ENCODE peak calls at places on chromosomes 4 and X, in six cellular contexts. O, K, B, Z, P and F are unnamed samples. For H3K9me3 and H3K36me3, the result is how much of the 10 kb centered on the place peaks cover.

GRCh38 chrX:136191171-136191570 is 43.8 kb downstream of the FHL1 start:
- DNase-seq in B (no peak), Z (no peak), P (no peak), K (no peak), O (no peak), F (no peak)

GRCh38 chr4:121189811-121190210 is 25.7 kb upstream of the TNIP3 start:
- DNase-seq in B (no peak), K (peak), O (no peak), Z (no peak), P (no peak), F (no peak)

GRCh38 chrX:3788494-3789233 is 75.2 kb upstream of the PRKX start:
- DNase-seq in O (no peak), K (peak), B (no peak), P (no peak), Z (no peak), F (no peak)

GRCh38 chr4:104531390-104531789 is 36.7 kb upstream of the CXXC4 start:
- DNase-seq in P (no peak), O (no peak), B (no peak), K (no peak), Z (no peak), F (no peak)

GRCh38 chrX:132634521-132634920 is 145.7 kb upstream of the MBNL3 start:
- DNase-seq in Z (peak), O (no peak), B (no peak), K (no peak), P (no peak), F (no peak)

GRCh38 chr4:26058537-26058936 is 144.5 kb downstream of the SMIM20 start:
- DNase-seq in B (no peak), K (no peak), P (no peak), Z (no peak), O (no peak), F (no peak)

GRCh38 chr4:122003335-122003734 is 51.5 kb upstream of the TRPC3 start:
- DNase-seq in K (peak), B (no peak), Z (peak), O (peak), P (no peak), F (no peak)

GRCh38 chrX:110415440-110416167 is 57.0 kb downstream of the RTL9 start:
- DNase-seq in K (no peak), O (peak), Z (no peak), B (no peak), P (no peak), F (peak)

GRCh38 chr4:105179539-105180401 is 33.1 kb downstream of the TET2 start:
- DNase-seq in Z (no peak), K (no peak), P (no peak), B (no peak), O (no peak), F (no peak)

GRCh38 chr4:78079701-78080430 is 22.7 kb downstream of the FRAS1 start:
- DNase-seq in Z (no peak), P (no peak), O (no peak), B (no peak), K (no peak), F (no peak)

GRCh38 chr4:55124337-55125076 is 888 bp downstream of the KDR start:
- DNase-seq in Z (peak), P (no peak), B (peak), K (no peak), O (peak), F (no peak)

GRCh38 chr4:147607463-147607862 is 9.7 kb upstream of the TMEM184C start:
- DNase-seq in P (no peak), B (no peak), Z (no peak), K (no peak), O (no peak), F (no peak)

GRCh38 chr4:89835413-89835812 is 1.5 kb downstream of the SNCA start:
- DNase-seq in B (no peak), O (no peak), P (no peak), Z (no peak), K (no peak), F (no peak)

GRCh38 chr4:46450556-46450955 is 60.6 kb upstream of the GABRA2 start:
- DNase-seq in Z (no peak), K (no peak), O (no peak), P (no peak), B (no peak), F (no peak)

GRCh38 chr4:96766359-96766758 is 926.5 kb downstream of the PDHA2 start:
- DNase-seq in B (no peak), Z (no peak), P (no peak), O (no peak), K (no peak), F (no peak)

GRCh38 chr4:61294001-61294400 is 93.9 kb downstream of the ADGRL3 start:
- DNase-seq in K (no peak), Z (no peak), P (no peak), B (no peak), O (no peak), F (no peak)

DNA sequence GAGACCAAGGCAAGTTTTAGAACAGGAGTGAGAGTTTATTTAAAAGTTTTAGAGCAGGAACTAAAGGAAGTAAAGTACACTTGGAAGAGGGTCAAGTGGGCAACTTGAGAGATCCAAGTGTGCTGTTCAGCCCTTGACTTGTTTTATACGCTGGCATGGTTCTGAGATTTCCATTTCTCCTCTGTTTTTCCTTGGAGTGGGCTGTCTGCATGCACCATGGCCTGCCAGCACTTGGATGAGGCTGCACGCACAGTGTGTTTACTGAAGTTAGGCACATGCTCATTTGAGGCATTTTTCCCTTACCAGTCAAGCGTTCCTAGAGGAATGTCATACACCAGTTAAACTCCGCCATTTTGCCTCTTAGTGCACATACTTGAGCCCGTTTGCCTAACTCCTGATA is 8.7 kb upstream of the ZNF674 start:
- DNase-seq in Z (no peak), O (no peak), B (no peak), K (no peak), P (no peak), F (no peak)
- H3K4me3 ChIP-seq in Z (no peak), O (no peak), B (no peak), K (no peak), P (no peak), F (no peak)

DNA sequence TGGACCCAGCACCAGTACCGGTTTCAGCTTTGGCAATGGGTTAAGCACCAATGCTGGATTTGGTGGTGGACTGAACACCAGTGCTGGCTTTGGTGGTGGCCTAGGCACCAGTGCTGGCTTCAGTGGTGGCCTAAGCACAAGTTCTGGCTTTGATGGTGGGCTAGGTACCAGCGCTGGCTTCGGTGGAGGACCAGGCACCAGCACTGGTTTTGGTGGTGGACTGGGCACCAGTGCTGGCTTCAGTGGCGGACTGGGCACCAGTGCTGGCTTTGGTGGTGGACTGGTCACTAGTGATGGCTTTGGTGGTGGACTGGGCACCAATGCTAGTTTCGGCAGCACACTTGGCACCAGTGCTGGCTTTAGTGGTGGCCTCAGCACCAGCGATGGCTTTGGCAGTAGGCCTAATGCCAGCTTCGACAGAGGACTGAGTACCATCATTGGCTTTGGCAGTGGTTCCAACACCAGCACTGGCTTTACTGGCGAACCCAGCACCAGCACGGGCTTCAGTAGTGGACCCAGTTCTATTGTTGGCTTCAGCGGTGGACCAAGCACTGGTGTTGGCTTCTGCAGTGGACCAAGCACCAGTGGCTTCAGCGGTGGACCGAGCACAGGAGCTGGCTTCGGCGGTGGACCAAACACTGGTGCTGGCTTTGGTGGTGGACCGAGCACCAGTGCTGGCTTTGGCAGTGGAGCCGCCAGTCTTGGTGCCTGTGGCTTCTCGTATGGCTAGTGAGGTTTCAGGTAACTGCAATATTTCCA is 9.8 kb downstream of the TRO start:
- DNase-seq in O (no peak), K (no peak), B (no peak), P (no peak), Z (no peak), F (no peak)
- H3K9me3 ChIP-seq in O (under half), K (under half), B (under half), P (under half), Z (under half), F (under half)

DNA sequence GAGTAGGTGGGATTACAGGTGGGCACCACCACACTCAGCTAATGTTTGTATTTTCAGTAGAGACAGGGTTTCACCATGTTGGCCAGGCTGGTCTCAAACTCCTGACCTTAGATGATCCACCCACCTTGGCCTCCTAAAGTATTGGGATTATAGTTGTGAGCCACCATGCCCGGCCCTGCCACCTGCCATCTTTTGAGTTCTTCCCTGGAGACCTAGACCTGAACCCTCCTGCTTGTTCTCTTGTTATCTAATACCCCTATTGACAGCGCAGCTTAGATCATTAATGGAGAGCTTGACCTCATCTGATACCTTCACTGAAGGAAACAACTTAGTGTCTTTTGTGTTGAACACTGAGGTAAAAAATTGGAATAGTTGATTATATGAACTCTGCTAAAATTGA is 53.6 kb downstream of the HTT start:
- DNase-seq in K (no peak), B (no peak), Z (no peak), O (no peak), P (no peak), F (no peak)
- H3K36me3 ChIP-seq in K (half or more), B (half or more), Z (under half), O (under half), P (under half), F (under half)

GRCh38 chr4:110042540-110043517 is 130.1 kb downstream of the EGF start:
- DNase-seq in B (no peak), P (no peak), O (no peak), K (no peak), Z (no peak), F (no peak)
- H3K4me3 ChIP-seq in B (no peak), P (no peak), O (no peak), K (no peak), Z (no peak), F (no peak)

GRCh38 chrX:45372151-45372550 is 171.5 kb upstream of the DIPK2B start:
- DNase-seq in Z (no peak), P (no peak), O (no peak), B (no peak), K (no peak), F (no peak)
- H3K9me3 ChIP-seq in Z (under half), P (under half), O (under half), B (under half), K (under half), F (under half)

GRCh38 chr4:5751918-5752802 is 41.2 kb downstream of the EVC start:
- DNase-seq in Z (no peak), P (no peak), O (peak), B (peak), K (no peak), F (no peak)

GRCh38 chr4:5752803-5753184 is 41.8 kb downstream of the EVC start:
- DNase-seq in O (no peak), P (no peak), K (no peak), Z (no peak), B (no peak), F (no peak)

GRCh38 chr4:5753766-5754528 is 42.9 kb downstream of the EVC start:
- DNase-seq in B (peak), P (no peak), K (no peak), O (peak), Z (no peak), F (peak)

GRCh38 chr4:5754529-5754881 is 43.5 kb downstream of the EVC start:
- DNase-seq in Z (no peak), B (peak), P (no peak), K (no peak), O (no peak), F (no peak)

GRCh38 chr4:5753366-5753765 is 42.4 kb downstream of the EVC start:
- DNase-seq in K (no peak), Z (no peak), O (no peak), P (no peak), B (no peak), F (no peak)
- H3K36me3 ChIP-seq in K (under half), Z (under half), O (under half), P (under half), B (under half), F (under half)